ENCODE peak calls at places on chromosomes 7 and 10, in four cellular contexts. S is frontal cortex, Z is NCI-H446, D is C1 segment of cervical spinal cord. O is an unnamed sample.

GRCh38 chr7:2008101-2008935 is 224.4 kb downstream of the MAD1L1 start:
- DNase-seq in S (no peak), Z (no peak), D (no peak), O (no peak)

GRCh38 chr10:61399386-61399785 is 53.8 kb downstream of the TMEM26 start:
- DNase-seq in S (no peak), Z (no peak), D (no peak), O (no peak)

GRCh38 chr7:116796471-116796870 is 65.9 kb upstream of the CAPZA2 start:
- DNase-seq in S (no peak), Z (no peak), D (no peak), O (no peak)

GRCh38 chr10:46273506-46274477 is 13.0 kb upstream of the ANTXRL start:
- DNase-seq in S (no peak), Z (no peak), D (no peak), O (no peak)

GRCh38 chr7:103918928-103919868 is 70.3 kb downstream of the RELN start:
- DNase-seq in S (no peak), Z (no peak), D (no peak), O (no peak)

GRCh38 chr7:36036590-36036989 is 116.5 kb upstream of the EEPD1 start:
- DNase-seq in S (no peak), Z (no peak), D (peak), O (no peak)

GRCh38 chr10:58335306-58336005 is 650 bp downstream of the UBE2D1 start:
- DNase-seq in S (peak), Z (no peak), D (peak), O (peak)

GRCh38 chr7:110386914-110387313 is 704.0 kb upstream of the LRRN3 start:
- DNase-seq in S (no peak), Z (no peak), D (no peak), O (no peak)

GRCh38 chr7:12052211-12052610 is 158.9 kb upstream of the TMEM106B start:
- DNase-seq in S (no peak), Z (no peak), D (no peak), O (no peak)